ENCODE peak calls at places on chromosome 15, in five cellular contexts. H is fibroblast of the aortic adventitia, Z is kidney epithelial cell, D is brain microvascular endothelial cell, K is NB4. M is an unnamed sample.

GRCh38 chr15:83446904-83447708 is at the start of gene SH3GL3:
- DNase-seq in H (peak), Z (peak), D (peak), K (no peak), M (no peak)

GRCh38 chr15:63587527-63587926 is 9.7 kb upstream of the FBXL22 start:
- DNase-seq in H (no peak), Z (no peak), D (no peak), K (no peak), M (no peak)

GRCh38 chr15:65550681-65551098 is 20.4 kb downstream of the HACD3 start:
- DNase-seq in H (peak), Z (no peak), D (peak), K (no peak), M (no peak)

GRCh38 chr15:98980899-98981228 is 26.7 kb downstream of the PGPEP1L start:
- DNase-seq in H (no peak), Z (no peak), D (no peak), K (peak), M (no peak)

GRCh38 chr15:75024102-75024636 is 779 bp downstream of the PPCDC start:
- DNase-seq in H (peak), Z (no peak), D (no peak), K (peak), M (no peak)

GRCh38 chr15:31484369-31484951 is 157.8 kb downstream of the KLF13 start:
- DNase-seq in H (no peak), Z (no peak), D (no peak), K (no peak), M (no peak)

GRCh38 chr15:25239471-25240345 is 199.1 kb downstream of the UBE3A start:
- DNase-seq in H (no peak), Z (no peak), D (no peak), K (no peak), M (no peak)

GRCh38 chr15:92930776-92931175 is 30.7 kb downstream of the CHD2 start:
- DNase-seq in H (peak), Z (peak), D (peak), K (no peak), M (no peak)

GRCh38 chr15:57060799-57061198 is 142.4 kb downstream of the TCF12 start:
- DNase-seq in H (peak), Z (peak), D (peak), K (no peak), M (no peak)

GRCh38 chr15:56241374-56242085 is 2.1 kb downstream of the RFX7 start:
- DNase-seq in H (no peak), Z (no peak), D (no peak), K (no peak), M (no peak)

GRCh38 chr15:51602484-51602883 is 20.1 kb downstream of the DMXL2 start:
- DNase-seq in H (no peak), Z (no peak), D (no peak), K (no peak), M (no peak)

GRCh38 chr15:75195766-75196241 is 5.9 kb upstream of the C15orf39 start:
- DNase-seq in H (no peak), Z (no peak), D (no peak), K (no peak), M (no peak)

DNA sequence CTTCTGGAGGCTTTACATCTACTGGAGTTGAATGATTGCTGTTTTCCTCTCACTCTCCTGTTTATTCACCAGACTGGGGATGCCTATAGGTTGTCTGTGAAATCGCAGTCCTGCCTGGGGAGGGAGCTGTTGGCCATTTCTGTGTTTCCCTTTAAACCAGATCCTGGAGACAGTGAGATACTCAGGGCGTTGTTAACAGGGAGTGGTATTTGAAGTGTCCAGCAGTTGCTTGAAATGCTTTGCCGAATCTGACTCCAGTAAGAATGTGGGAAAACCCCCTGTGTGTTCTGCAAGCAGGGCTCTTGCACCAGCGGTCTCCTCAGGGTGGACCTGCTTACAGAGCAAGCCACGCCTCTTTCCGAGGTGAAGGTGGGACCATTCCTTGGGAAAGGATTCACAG is 4.3 kb upstream of the LRRK1 start:
- DNase-seq in H (peak), Z (no peak), D (no peak), K (peak), M (no peak)
- TF ChIP-seq CTCF in H (no peak), Z (no peak), D (peak), K (peak), M (peak)

GRCh38 chr15:68056097-68056865 is 2.2 kb downstream of the PIAS1 start:
- DNase-seq in H (peak), Z (no peak), D (no peak), K (no peak), M (no peak)
- H3K4me3 ChIP-seq in H (peak), Z (no peak), D (no peak), K (peak), M (peak)

DNA sequence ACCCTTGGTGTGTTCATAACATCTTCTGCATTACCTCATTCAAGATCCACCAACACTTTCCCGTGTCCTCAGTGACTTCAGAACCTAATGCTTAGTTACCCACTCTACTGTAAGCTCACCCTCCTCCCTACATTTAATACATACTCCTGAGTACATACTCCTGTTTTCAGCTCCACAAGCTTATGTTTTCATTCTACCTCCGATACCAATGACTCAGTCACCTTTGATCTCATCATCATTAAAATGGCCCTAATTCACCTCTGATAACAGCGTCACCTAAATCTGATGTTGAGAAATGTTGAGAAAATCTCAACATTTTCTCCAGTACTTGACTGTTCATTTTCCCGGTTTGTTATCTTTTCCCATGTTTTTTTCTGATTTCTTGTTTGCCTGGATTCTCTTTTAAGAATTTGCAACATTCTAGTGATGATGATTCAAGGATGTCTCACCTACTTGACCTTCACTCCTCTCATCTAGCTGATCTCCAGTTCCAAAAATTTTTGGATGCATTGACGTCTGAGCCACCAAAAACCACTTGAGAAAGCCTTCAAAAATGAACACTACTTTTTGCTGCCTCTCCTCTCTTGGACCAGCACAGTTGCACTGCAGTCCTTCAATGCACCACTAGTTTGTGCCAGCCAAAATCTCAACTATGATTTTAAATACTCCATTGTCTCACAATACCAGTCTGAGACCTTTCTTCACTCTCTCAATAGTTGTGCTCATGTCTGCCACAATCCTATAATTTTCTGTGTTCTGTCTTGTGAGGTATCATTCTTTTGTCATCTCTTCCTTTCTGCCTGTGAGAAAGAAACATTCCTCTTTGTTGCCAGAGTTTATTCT is 220.7 kb upstream of the SEMA6D start:
- DNase-seq in H (no peak), Z (no peak), D (no peak), K (no peak), M (no peak)
- TF ChIP-seq CTCF in H (peak), Z (no peak), D (peak), K (no peak), M (peak)

DNA sequence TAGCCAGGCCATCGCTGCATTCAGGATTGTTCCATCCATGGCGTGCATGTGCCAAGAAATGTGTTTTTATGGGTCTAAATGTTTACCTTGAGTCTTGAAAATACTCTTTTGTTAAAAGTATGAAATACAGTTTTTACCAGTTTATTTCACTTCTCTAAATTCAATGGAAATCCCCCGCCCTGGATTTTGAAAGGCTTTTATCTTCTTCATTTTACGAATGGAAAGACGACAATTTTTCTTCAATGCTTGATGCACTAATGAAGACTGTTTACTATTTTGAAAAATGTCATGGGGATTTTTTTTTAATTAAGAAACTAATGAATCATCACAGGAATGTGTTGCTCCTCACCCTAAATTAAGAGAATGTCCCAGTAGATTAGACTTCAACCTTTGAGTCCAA is 83.5 kb downstream of the FAM81A start:
- DNase-seq in H (no peak), Z (no peak), D (no peak), K (no peak), M (no peak)
- H3K4me3 ChIP-seq in H (no peak), Z (no peak), D (no peak), K (no peak), M (no peak)

GRCh38 chr15:90191795-90192494 is 9.2 kb upstream of the SEMA4B start:
- DNase-seq in H (no peak), Z (peak), D (no peak), K (peak), M (no peak)
- TF ChIP-seq CTCF in H (no peak), Z (no peak), D (no peak), K (no peak), M (no peak)

DNA sequence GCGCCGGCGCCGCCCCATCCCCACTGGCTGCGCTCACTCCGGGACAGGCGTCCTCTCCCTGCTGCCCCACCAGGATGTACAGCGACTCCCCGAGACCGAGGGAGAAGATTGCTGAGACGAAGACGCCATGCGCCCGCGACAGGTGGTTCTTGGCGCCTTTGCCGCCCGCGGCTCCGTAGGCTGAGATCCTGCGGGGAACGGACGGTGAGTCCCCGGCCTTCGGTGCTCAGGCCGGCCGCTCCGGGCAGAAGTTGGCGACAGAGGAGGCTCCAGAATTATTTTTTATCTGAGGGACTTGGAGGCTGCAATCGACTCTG is 1.6 kb downstream of the LTK start:
- DNase-seq in H (no peak), Z (no peak), D (no peak), K (no peak), M (no peak)
- H3K4me3 ChIP-seq in H (no peak), Z (no peak), D (no peak), K (no peak), M (peak)

GRCh38 chr15:66966256-66966655 is 99.1 kb upstream of the SMAD3 start:
- DNase-seq in H (no peak), Z (no peak), D (no peak), K (no peak), M (no peak)
- TF ChIP-seq CTCF in H (no peak), Z (peak), D (peak), K (no peak), M (peak)

GRCh38 chr15:62067448-62068044 is 769 bp downstream of the C2CD4A start:
- DNase-seq in H (no peak), Z (no peak), D (no peak), K (no peak), M (no peak)
- H3K4me3 ChIP-seq in H (peak), Z (peak), D (peak), K (no peak), M (peak)

M was measured in epithelial cell of proximal tubule.